ENCODE peak calls at places on chromosome 11, in four cellular contexts. E, M, G and X are unnamed samples. For H3K4me1, the result is how much of the 10 kb centered on the place peaks cover.

GRCh38 chr11:36115378-36115801 is 171.5 kb downstream of the LDLRAD3 start:
- DNase-seq in G (no peak), M (no peak), E (no peak), X (no peak)

GRCh38 chr11:77411238-77411637 is 62.7 kb downstream of the PAK1 start:
- DNase-seq in E (peak), G (no peak), M (peak), X (peak)

GRCh38 chr11:13765886-13766285 is 97.4 kb downstream of the FAR1 start:
- DNase-seq in G (no peak), M (no peak), E (no peak), X (no peak)

GRCh38 chr11:16154715-16155396 is 201.5 kb downstream of the SOX6 start:
- DNase-seq in E (no peak), M (no peak), G (no peak), X (peak)

GRCh38 chr11:48012051-48012391 is 31.7 kb downstream of the PTPRJ start:
- DNase-seq in M (no peak), G (no peak), E (no peak), X (no peak)

GRCh38 chr11:102530558-102530957 is at the start of gene MMP7:
- DNase-seq in M (no peak), G (no peak), E (no peak), X (no peak)

GRCh38 chr11:119730789-119731386 is 1.9 kb upstream of the NECTIN1 start:
- DNase-seq in M (no peak), G (no peak), E (no peak), X (no peak)

GRCh38 chr11:92607969-92608711 is 361.3 kb upstream of the MTNR1B start:
- DNase-seq in M (no peak), E (no peak), G (no peak), X (no peak)

GRCh38 chr11:119832536-119832935 is 103.5 kb upstream of the NECTIN1 start:
- DNase-seq in G (peak), M (peak), E (no peak), X (peak)

GRCh38 chr11:94120946-94121345 is 7.7 kb upstream of the PANX1 start:
- DNase-seq in E (no peak), G (no peak), M (no peak), X (no peak)

GRCh38 chr11:41989173-41989572 is 529.7 kb upstream of the LRRC4C start:
- DNase-seq in E (no peak), G (no peak), M (no peak), X (no peak)

GRCh38 chr11:74388678-74389327 is 9.4 kb downstream of the PGM2L1 start:
- DNase-seq in E (no peak), G (peak), M (peak), X (peak)

GRCh38 chr11:4626207-4627105 is 10.8 kb upstream of the OR51D1 start:
- DNase-seq in M (peak), E (no peak), G (peak), X (peak)

GRCh38 chr11:62273789-62274275 is 3.9 kb downstream of the SCGB2A2 start:
- DNase-seq in M (no peak), E (no peak), G (no peak), X (no peak)

GRCh38 chr11:110305169-110306018 is 9.0 kb upstream of the RDX start:
- DNase-seq in M (no peak), G (no peak), E (no peak), X (no peak)

GRCh38 chr11:70627219-70627618 is 228.9 kb downstream of the CTTN start:
- DNase-seq in E (no peak), M (no peak), G (no peak), X (no peak)

GRCh38 chr11:20715464-20715863 is 46.1 kb downstream of the NELL1 start:
- DNase-seq in G (no peak), M (no peak), E (no peak), X (no peak)

GRCh38 chr11:79419120-79419519 is 21.7 kb downstream of the TENM4 start:
- DNase-seq in M (no peak), E (no peak), G (no peak), X (no peak)

GRCh38 chr11:125091247-125091876 is 20.1 kb downstream of the TMEM218 start:
- DNase-seq in M (no peak), E (peak), G (no peak), X (peak)

GRCh38 chr11:5624489-5625278 is at the start of gene TRIM34:
- DNase-seq in M (peak), E (peak), G (peak), X (peak)

GRCh38 chr11:6251120-6251733 is 8.4 kb upstream of the CCKBR start:
- DNase-seq in G (peak), E (peak), M (peak), X (peak)

GRCh38 chr11:105937738-105938137 is 84.3 kb downstream of the MSANTD4 start:
- DNase-seq in G (no peak), E (no peak), M (no peak), X (no peak)

GRCh38 chr11:118607401-118608267 is at the start of gene PHLDB1:
- DNase-seq in G (peak), E (peak), M (peak), X (peak)

GRCh38 chr11:84413547-84413946 is 1127.4 kb upstream of the CCDC90B start:
- DNase-seq in G (no peak), E (no peak), M (no peak), X (no peak)

GRCh38 chr11:17468094-17468493 is 8.6 kb downstream of the ABCC8 start:
- DNase-seq in M (no peak), G (no peak), E (no peak), X (peak)

GRCh38 chr11:67662806-67663514 is 11.5 kb downstream of the ALDH3B2 start:
- DNase-seq in G (no peak), M (peak), E (no peak), X (no peak)

GRCh38 chr11:7657306-7658025 is 15.8 kb downstream of the CYB5R2 start:
- DNase-seq in G (peak), E (no peak), M (peak), X (peak)

GRCh38 chr11:67468056-67468455 is 995 bp downstream of the TMEM134 start:
- DNase-seq in G (peak), E (no peak), M (peak), X (peak)

GRCh38 chr11:120432056-120433018 is 79.2 kb upstream of the GRIK4 start:
- DNase-seq in G (peak), E (no peak), M (no peak), X (no peak)

GRCh38 chr11:128465531-128465930 is 121.8 kb downstream of the ETS1 start:
- DNase-seq in G (no peak), E (no peak), M (no peak), X (no peak)

GRCh38 chr11:128465946-128466688 is 121.2 kb downstream of the ETS1 start:
- DNase-seq in M (no peak), E (no peak), G (no peak), X (no peak)

GRCh38 chr11:128463386-128463829 is 124.0 kb downstream of the ETS1 start:
- DNase-seq in M (no peak), G (no peak), E (no peak), X (no peak)

GRCh38 chr11:128463975-128464374 is 123.4 kb downstream of the ETS1 start:
- DNase-seq in E (no peak), G (no peak), M (no peak), X (no peak)

DNA sequence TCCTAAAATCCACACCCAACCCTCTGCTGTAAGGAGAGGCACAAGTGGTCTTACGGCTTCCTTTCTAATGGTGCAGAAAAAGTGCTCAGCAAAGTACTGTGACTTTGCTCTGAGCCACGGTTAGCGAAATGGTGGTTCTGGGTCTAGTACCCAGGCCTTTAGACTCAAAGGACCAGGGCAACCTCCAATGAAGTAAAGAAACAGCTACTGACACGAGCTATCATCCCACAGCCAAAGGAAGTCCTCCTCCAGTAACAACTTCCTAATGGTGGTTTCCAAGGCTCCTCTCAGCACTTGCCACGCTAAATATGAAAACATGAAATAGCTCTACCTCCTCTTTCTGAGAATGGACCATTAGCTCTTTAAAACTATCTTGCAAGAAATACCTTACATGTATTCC is 122.5 kb downstream of the ETS1 start:
- DNase-seq in G (no peak), E (no peak), M (no peak), X (no peak)
- H3K4me1 ChIP-seq in G (under half), E (half or more), M (under half), X (under half)

GRCh38 chr11:12150831-12151382 is 40.5 kb downstream of the MICAL2 start:
- DNase-seq in E (peak), M (no peak), G (no peak), X (no peak)

GRCh38 chr11:12148466-12148865 is 38.1 kb downstream of the MICAL2 start:
- DNase-seq in G (no peak), E (no peak), M (no peak), X (no peak)

GRCh38 chr11:12148882-12149281 is 38.5 kb downstream of the MICAL2 start:
- DNase-seq in G (no peak), E (no peak), M (no peak), X (no peak)

GRCh38 chr11:12147827-12148226 is 37.4 kb downstream of the MICAL2 start:
- DNase-seq in E (no peak), M (no peak), G (no peak), X (no peak)

DNA sequence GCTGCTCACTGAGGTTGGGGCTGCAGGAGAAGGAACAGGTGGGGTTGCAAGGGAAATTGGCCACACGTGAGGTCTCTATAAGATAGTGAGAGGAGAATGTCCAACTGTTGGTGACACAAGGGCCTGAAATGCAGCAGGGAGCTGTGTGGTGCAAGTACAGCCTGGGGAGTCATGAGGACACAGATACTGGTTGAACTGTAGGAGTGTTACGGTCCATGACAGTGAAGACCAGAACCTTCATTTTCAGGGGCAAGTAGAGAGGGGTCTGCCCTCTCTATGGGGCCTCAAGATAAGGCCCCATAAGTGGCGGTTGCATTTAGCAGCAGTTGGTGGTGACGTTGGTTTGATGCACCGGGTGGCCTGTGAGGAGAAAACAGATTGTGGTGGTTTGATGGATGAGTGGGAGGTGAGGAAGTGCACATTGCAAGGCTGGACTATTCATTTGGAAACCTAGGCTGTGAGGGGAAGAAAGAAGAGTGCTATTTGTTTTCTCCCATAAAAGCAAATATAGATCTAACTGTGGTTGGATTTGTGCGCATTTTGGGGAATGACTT is 39.4 kb downstream of the MICAL2 start:
- DNase-seq in E (no peak), G (no peak), M (no peak), X (no peak)
- TF ChIP-seq POLR2A in E (no peak), G (no peak), M (no peak), X (no peak)

GRCh38 chr11:96061094-96061493 is 137.2 kb upstream of the MTMR2 start:
- DNase-seq in G (no peak), M (no peak), E (no peak), X (no peak)

GRCh38 chr11:96052921-96053631 is 129.2 kb upstream of the MTMR2 start:
- DNase-seq in G (no peak), E (no peak), M (no peak), X (no peak)

GRCh38 chr11:96054870-96055705 is 131.2 kb upstream of the MTMR2 start:
- DNase-seq in E (no peak), M (no peak), G (no peak), X (no peak)

GRCh38 chr11:96055706-96056387 is 131.9 kb upstream of the MTMR2 start:
- DNase-seq in E (no peak), M (no peak), G (no peak), X (peak)

GRCh38 chr11:96056581-96056980 is 132.7 kb upstream of the MTMR2 start:
- DNase-seq in G (no peak), M (no peak), E (no peak), X (no peak)
- H3K27ac ChIP-seq in G (peak), M (no peak), E (no peak), X (no peak)

GRCh38 chr11:82854242-82854641 is 46.0 kb downstream of the PRCP start:
- DNase-seq in M (no peak), G (no peak), E (no peak), X (no peak)

GRCh38 chr11:82858556-82859091 is 41.6 kb downstream of the PRCP start:
- DNase-seq in G (no peak), E (no peak), M (no peak), X (no peak)

GRCh38 chr11:82857145-82857544 is 43.1 kb downstream of the PRCP start:
- DNase-seq in G (no peak), E (no peak), M (no peak), X (no peak)

GRCh38 chr11:82858133-82858532 is 42.1 kb downstream of the PRCP start:
- DNase-seq in M (no peak), G (no peak), E (no peak), X (no peak)

DNA sequence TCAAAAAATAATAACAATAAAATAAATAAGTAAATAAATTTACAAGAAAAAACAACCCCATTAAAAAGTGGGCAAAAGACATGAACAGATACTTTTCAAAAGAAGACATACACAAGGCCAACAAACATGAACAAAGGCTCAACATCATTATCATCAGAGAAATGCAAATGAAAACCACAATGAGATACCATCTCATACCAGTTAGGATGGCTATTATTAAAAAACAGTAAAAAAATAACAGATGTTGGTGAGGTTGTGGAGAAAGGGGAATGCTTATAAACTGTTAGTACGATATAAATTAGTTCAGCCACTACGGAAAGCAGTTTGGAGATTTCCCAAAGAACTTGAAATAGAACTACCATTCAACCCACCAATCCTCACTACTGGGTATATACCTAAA is 44.6 kb downstream of the PRCP start:
- DNase-seq in G (no peak), M (no peak), E (no peak), X (no peak)
- H3K4me1 ChIP-seq in G (under half), M (under half), E (under half), X (under half)

DNA sequence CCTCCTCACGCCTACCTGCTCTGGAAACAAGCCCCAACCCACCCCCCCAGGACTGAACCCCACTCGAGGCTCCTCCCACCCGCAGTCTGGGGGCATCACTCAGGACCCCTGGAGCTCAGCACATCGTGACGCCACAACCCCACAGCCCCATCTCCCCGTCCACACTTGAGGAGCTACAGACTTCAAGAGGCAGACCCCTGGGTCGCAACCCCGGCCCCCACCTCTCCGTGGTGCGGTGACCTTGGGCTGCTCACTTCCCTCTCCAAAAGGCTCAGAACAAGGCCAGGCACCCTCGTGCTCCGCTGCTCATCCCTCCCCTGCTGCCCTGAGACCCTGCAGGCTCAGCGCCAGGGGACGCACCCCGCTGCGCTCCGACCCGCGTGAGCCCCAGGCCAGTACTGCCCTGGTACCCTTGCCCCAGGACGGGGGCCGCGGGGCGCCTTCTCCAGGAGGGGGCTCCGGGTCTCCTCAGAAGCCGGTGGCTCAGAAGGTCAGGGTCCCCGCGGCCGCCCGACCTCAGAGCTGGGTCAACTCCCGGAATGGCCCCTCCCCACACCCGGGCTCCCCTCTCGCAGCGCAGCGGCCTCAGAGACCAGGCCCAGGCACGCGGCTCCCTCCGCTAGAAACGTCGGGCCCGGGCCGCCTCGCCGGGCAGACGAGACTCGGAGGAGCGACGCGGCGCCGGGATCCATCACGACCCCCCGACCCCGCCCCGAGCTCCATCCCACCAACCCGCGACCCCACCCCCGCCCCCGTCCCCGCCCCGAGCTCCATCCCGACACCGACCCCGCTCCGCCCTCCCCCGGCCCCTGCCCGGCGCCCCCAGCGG is 614 bp downstream of the GATD1 start:
- DNase-seq in E (peak), G (no peak), M (no peak), X (no peak)
- TF ChIP-seq POLR2A in E (no peak), G (no peak), M (no peak), X (no peak)

DNA sequence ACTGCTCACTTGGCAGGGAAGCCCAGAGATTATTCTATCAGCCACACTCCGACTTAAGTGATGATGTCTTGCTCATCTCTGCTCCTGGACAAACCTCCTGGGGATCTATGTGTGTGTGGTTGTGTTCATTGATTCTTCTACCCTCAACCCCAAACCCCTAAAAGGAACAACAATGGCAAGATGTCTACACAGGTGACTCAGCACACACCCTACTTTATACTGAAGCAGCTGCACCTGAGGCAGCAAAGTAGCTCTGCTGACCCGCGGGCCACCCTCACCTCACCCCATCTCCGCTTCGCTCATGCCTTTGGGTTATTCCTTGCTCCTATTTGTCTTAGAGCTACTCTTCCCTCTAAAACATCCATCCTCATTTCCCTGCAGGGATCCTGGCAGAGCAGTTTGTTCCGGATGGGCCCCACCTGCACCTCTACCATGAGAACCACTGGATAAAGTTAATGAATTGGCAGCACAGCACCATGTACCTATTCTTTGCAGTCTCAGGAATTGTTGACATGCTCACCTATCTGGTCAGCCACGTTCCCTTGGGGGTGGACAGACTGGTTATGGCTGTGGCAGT is 38.7 kb downstream of the TMEM45B start:
- DNase-seq in M (no peak), G (no peak), E (no peak), X (no peak)
- H3K27ac ChIP-seq in M (peak), G (peak), E (peak), X (peak)

GRCh38 chr11:72704028-72704782 is 30.0 kb upstream of the PDE2A start:
- DNase-seq in G (no peak), M (no peak), E (no peak), X (no peak)

GRCh38 chr11:72702842-72703241 is 28.6 kb upstream of the PDE2A start:
- DNase-seq in G (no peak), E (no peak), M (no peak), X (no peak)

GRCh38 chr11:72702096-72702495 is 27.9 kb upstream of the PDE2A start:
- DNase-seq in E (no peak), G (no peak), M (no peak), X (no peak)

GRCh38 chr11:72704783-72705287 is 30.6 kb upstream of the PDE2A start:
- DNase-seq in M (no peak), G (no peak), E (no peak), X (no peak)

GRCh38 chr11:72703281-72704008 is 29.2 kb upstream of the PDE2A start:
- DNase-seq in E (no peak), M (no peak), G (no peak), X (peak)
- H3K4me1 ChIP-seq in E (under half), M (under half), G (under half), X (under half)